ENCODE peak calls at places on chromosomes 5 and 9, in nine cellular contexts. One of them, this sample, is unnamed.

GRCh38 chr5:26813235-26813634 is 225.2 kb downstream of the CDH9 start:
- DNase-seq in heart right ventricle: no peak
- DNase-seq in right cardiac atrium: no peak
- DNase-seq in body of pancreas: no peak
- DNase-seq in trophoblast cell: no peak
- DNase-seq in H9: peak
- DNase-seq in ovary: no peak
- DNase-seq in HL-60: no peak
- DNase-seq in GM23338: no peak
- DNase-seq in this sample: no peak

GRCh38 chr9:114287763-114288232 is 35.1 kb upstream of the ORM1 start:
- DNase-seq in heart right ventricle: no peak
- DNase-seq in right cardiac atrium: peak
- DNase-seq in body of pancreas: no peak
- DNase-seq in trophoblast cell: no peak
- DNase-seq in H9: no peak
- DNase-seq in ovary: no peak
- DNase-seq in HL-60: no peak
- DNase-seq in GM23338: no peak
- DNase-seq in this sample: no peak

GRCh38 chr5:93162201-93162654 is 418.8 kb downstream of the NR2F1-AS1 start:
- DNase-seq in heart right ventricle: no peak
- DNase-seq in right cardiac atrium: no peak
- DNase-seq in body of pancreas: no peak
- DNase-seq in trophoblast cell: no peak
- DNase-seq in H9: no peak
- DNase-seq in ovary: no peak
- DNase-seq in HL-60: no peak
- DNase-seq in GM23338: no peak
- DNase-seq in this sample: no peak

GRCh38 chr5:76084496-76085285 is 1.5 kb downstream of the SV2C start:
- DNase-seq in heart right ventricle: no peak
- DNase-seq in right cardiac atrium: no peak
- DNase-seq in body of pancreas: no peak
- DNase-seq in trophoblast cell: no peak
- DNase-seq in H9: peak
- DNase-seq in ovary: no peak
- DNase-seq in HL-60: no peak
- DNase-seq in GM23338: peak
- DNase-seq in this sample: peak

GRCh38 chr9:36127652-36128244 is 8.8 kb upstream of the GLIPR2 start:
- DNase-seq in heart right ventricle: no peak
- DNase-seq in right cardiac atrium: no peak
- DNase-seq in body of pancreas: peak
- DNase-seq in trophoblast cell: no peak
- DNase-seq in H9: no peak
- DNase-seq in ovary: no peak
- DNase-seq in HL-60: peak
- DNase-seq in GM23338: no peak
- DNase-seq in this sample: no peak

GRCh38 chr5:137621861-137622823 is 113.7 kb downstream of the KLHL3 start:
- DNase-seq in heart right ventricle: peak
- DNase-seq in right cardiac atrium: peak
- DNase-seq in body of pancreas: peak
- DNase-seq in trophoblast cell: peak
- DNase-seq in H9: no peak
- DNase-seq in ovary: no peak
- DNase-seq in HL-60: no peak
- DNase-seq in GM23338: no peak
- DNase-seq in this sample: no peak

GRCh38 chr5:106956901-106957300 is 713.8 kb downstream of the EFNA5 start:
- DNase-seq in heart right ventricle: no peak
- DNase-seq in right cardiac atrium: no peak
- DNase-seq in body of pancreas: no peak
- DNase-seq in trophoblast cell: no peak
- DNase-seq in H9: no peak
- DNase-seq in ovary: no peak
- DNase-seq in HL-60: no peak
- DNase-seq in GM23338: no peak
- DNase-seq in this sample: no peak

GRCh38 chr5:77852514-77853352 is 76.6 kb upstream of the TBCA start:
- DNase-seq in heart right ventricle: peak
- DNase-seq in right cardiac atrium: peak
- DNase-seq in body of pancreas: peak
- DNase-seq in trophoblast cell: no peak
- DNase-seq in H9: peak
- DNase-seq in ovary: peak
- DNase-seq in HL-60: peak
- DNase-seq in GM23338: peak
- DNase-seq in this sample: peak

GRCh38 chr9:110762783-110763182 is 94.2 kb downstream of the MUSK start:
- DNase-seq in heart right ventricle: no peak
- DNase-seq in right cardiac atrium: no peak
- DNase-seq in body of pancreas: no peak
- DNase-seq in trophoblast cell: no peak
- DNase-seq in H9: no peak
- DNase-seq in ovary: no peak
- DNase-seq in HL-60: no peak
- DNase-seq in GM23338: no peak
- DNase-seq in this sample: no peak

GRCh38 chr9:133884907-133885744 is 107.0 kb downstream of the VAV2 start:
- DNase-seq in heart right ventricle: no peak
- DNase-seq in right cardiac atrium: no peak
- DNase-seq in body of pancreas: no peak
- DNase-seq in trophoblast cell: no peak
- DNase-seq in H9: no peak
- DNase-seq in ovary: no peak
- DNase-seq in HL-60: no peak
- DNase-seq in GM23338: no peak
- DNase-seq in this sample: peak

GRCh38 chr5:180553530-180553929 is 37.8 kb downstream of the SCGB3A1 start:
- DNase-seq in heart right ventricle: no peak
- DNase-seq in right cardiac atrium: no peak
- DNase-seq in body of pancreas: no peak
- DNase-seq in trophoblast cell: no peak
- DNase-seq in H9: no peak
- DNase-seq in ovary: no peak
- DNase-seq in HL-60: no peak
- DNase-seq in GM23338: no peak
- DNase-seq in this sample: no peak

GRCh38 chr5:34826347-34826746 is 12.6 kb upstream of the TTC23L start:
- DNase-seq in heart right ventricle: no peak
- DNase-seq in right cardiac atrium: no peak
- DNase-seq in body of pancreas: no peak
- DNase-seq in trophoblast cell: no peak
- DNase-seq in H9: peak
- DNase-seq in ovary: no peak
- DNase-seq in HL-60: no peak
- DNase-seq in GM23338: peak
- DNase-seq in this sample: no peak

GRCh38 chr9:92964981-92965758 is 17.8 kb downstream of the FGD3 start:
- DNase-seq in heart right ventricle: no peak
- DNase-seq in right cardiac atrium: no peak
- DNase-seq in body of pancreas: peak
- DNase-seq in trophoblast cell: no peak
- DNase-seq in H9: no peak
- DNase-seq in ovary: no peak
- DNase-seq in HL-60: peak
- DNase-seq in GM23338: no peak
- DNase-seq in this sample: no peak

GRCh38 chr5:71860048-71860447 is 141.0 kb downstream of the CARTPT start:
- DNase-seq in heart right ventricle: no peak
- DNase-seq in right cardiac atrium: no peak
- DNase-seq in body of pancreas: no peak
- DNase-seq in trophoblast cell: no peak
- DNase-seq in H9: peak
- DNase-seq in ovary: no peak
- DNase-seq in HL-60: no peak
- DNase-seq in GM23338: peak
- DNase-seq in this sample: no peak

GRCh38 chr5:139654875-139655491 is 6.8 kb downstream of the CXXC5 start:
- DNase-seq in heart right ventricle: no peak
- DNase-seq in right cardiac atrium: no peak
- DNase-seq in body of pancreas: no peak
- DNase-seq in trophoblast cell: no peak
- DNase-seq in H9: no peak
- DNase-seq in ovary: no peak
- DNase-seq in HL-60: no peak
- DNase-seq in GM23338: no peak
- DNase-seq in this sample: no peak

GRCh38 chr5:178143901-178144300 is 9.8 kb downstream of the NHP2 start:
- DNase-seq in heart right ventricle: peak
- DNase-seq in right cardiac atrium: peak
- DNase-seq in body of pancreas: no peak
- DNase-seq in trophoblast cell: no peak
- DNase-seq in H9: no peak
- DNase-seq in ovary: peak
- DNase-seq in HL-60: no peak
- DNase-seq in GM23338: no peak
- DNase-seq in this sample: no peak

GRCh38 chr5:54673523-54674225 is 156.1 kb downstream of the SNX18 start:
- DNase-seq in heart right ventricle: peak
- DNase-seq in right cardiac atrium: peak
- DNase-seq in body of pancreas: peak
- DNase-seq in trophoblast cell: no peak
- DNase-seq in H9: no peak
- DNase-seq in ovary: peak
- DNase-seq in HL-60: peak
- DNase-seq in GM23338: no peak
- DNase-seq in this sample: no peak
- H3K27ac ChIP-seq in heart right ventricle: no peak
- H3K27ac ChIP-seq in right cardiac atrium: no peak
- H3K27ac ChIP-seq in body of pancreas: peak
- H3K27ac ChIP-seq in trophoblast cell: no peak
- H3K27ac ChIP-seq in H9: no peak
- H3K27ac ChIP-seq in ovary: no peak
- H3K27ac ChIP-seq in HL-60: peak
- H3K27ac ChIP-seq in GM23338: no peak
- H3K27ac ChIP-seq in this sample: no peak

GRCh38 chr9:111920531-111920930 is 23.9 kb downstream of the UGCG start:
- DNase-seq in heart right ventricle: no peak
- DNase-seq in right cardiac atrium: no peak
- DNase-seq in body of pancreas: no peak
- DNase-seq in trophoblast cell: no peak
- DNase-seq in H9: no peak
- DNase-seq in ovary: no peak
- DNase-seq in HL-60: no peak
- DNase-seq in GM23338: no peak
- DNase-seq in this sample: no peak

GRCh38 chr9:111917201-111917600 is 20.6 kb downstream of the UGCG start:
- DNase-seq in heart right ventricle: no peak
- DNase-seq in right cardiac atrium: no peak
- DNase-seq in body of pancreas: peak
- DNase-seq in trophoblast cell: no peak
- DNase-seq in H9: no peak
- DNase-seq in ovary: no peak
- DNase-seq in HL-60: no peak
- DNase-seq in GM23338: no peak
- DNase-seq in this sample: no peak

GRCh38 chr9:111916234-111916645 is 19.6 kb downstream of the UGCG start:
- DNase-seq in heart right ventricle: no peak
- DNase-seq in right cardiac atrium: no peak
- DNase-seq in body of pancreas: no peak
- DNase-seq in trophoblast cell: no peak
- DNase-seq in H9: no peak
- DNase-seq in ovary: no peak
- DNase-seq in HL-60: no peak
- DNase-seq in GM23338: no peak
- DNase-seq in this sample: no peak

GRCh38 chr9:111919875-111920274 is 23.3 kb downstream of the UGCG start:
- DNase-seq in heart right ventricle: no peak
- DNase-seq in right cardiac atrium: no peak
- DNase-seq in body of pancreas: no peak
- DNase-seq in trophoblast cell: no peak
- DNase-seq in H9: no peak
- DNase-seq in ovary: no peak
- DNase-seq in HL-60: no peak
- DNase-seq in GM23338: no peak
- DNase-seq in this sample: no peak

GRCh38 chr9:111917980-111918379 is 21.4 kb downstream of the UGCG start:
- DNase-seq in heart right ventricle: peak
- DNase-seq in right cardiac atrium: no peak
- DNase-seq in body of pancreas: peak
- DNase-seq in trophoblast cell: no peak
- DNase-seq in H9: no peak
- DNase-seq in ovary: no peak
- DNase-seq in HL-60: no peak
- DNase-seq in GM23338: no peak
- DNase-seq in this sample: no peak
- H3K27ac ChIP-seq in heart right ventricle: peak
- H3K27ac ChIP-seq in right cardiac atrium: no peak
- H3K27ac ChIP-seq in body of pancreas: peak
- H3K27ac ChIP-seq in trophoblast cell: no peak
- H3K27ac ChIP-seq in H9: no peak
- H3K27ac ChIP-seq in ovary: no peak
- H3K27ac ChIP-seq in HL-60: no peak
- H3K27ac ChIP-seq in GM23338: no peak
- H3K27ac ChIP-seq in this sample: no peak

DNA sequence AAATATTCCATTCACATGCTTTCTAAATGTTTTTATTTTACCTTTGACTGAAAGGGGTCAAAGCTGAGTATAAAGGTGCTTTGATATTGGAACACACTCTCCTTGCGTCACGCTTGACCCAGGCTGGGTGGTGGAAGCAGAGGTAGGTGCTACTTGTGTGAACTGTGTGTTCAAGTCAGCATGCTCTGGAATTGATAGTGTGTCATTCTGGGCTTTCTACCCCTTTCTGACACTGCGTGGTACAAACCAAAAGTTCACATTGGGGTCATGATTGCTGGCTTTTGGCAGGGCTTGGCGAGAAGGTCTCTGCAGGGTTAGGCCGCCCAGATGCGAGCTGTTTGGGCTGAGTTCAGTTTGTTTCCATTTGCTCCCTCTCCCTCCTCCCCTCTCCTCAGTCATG is 131.8 kb downstream of the ADAMTSL1 start:
- DNase-seq in heart right ventricle: peak
- DNase-seq in right cardiac atrium: peak
- DNase-seq in body of pancreas: no peak
- DNase-seq in trophoblast cell: no peak
- DNase-seq in H9: no peak
- DNase-seq in ovary: peak
- DNase-seq in HL-60: no peak
- DNase-seq in GM23338: no peak
- DNase-seq in this sample: no peak
- H3K27ac ChIP-seq in heart right ventricle: no peak
- H3K27ac ChIP-seq in right cardiac atrium: peak
- H3K27ac ChIP-seq in body of pancreas: no peak
- H3K27ac ChIP-seq in trophoblast cell: no peak
- H3K27ac ChIP-seq in H9: no peak
- H3K27ac ChIP-seq in ovary: no peak
- H3K27ac ChIP-seq in HL-60: no peak
- H3K27ac ChIP-seq in GM23338: no peak
- H3K27ac ChIP-seq in this sample: no peak

DNA sequence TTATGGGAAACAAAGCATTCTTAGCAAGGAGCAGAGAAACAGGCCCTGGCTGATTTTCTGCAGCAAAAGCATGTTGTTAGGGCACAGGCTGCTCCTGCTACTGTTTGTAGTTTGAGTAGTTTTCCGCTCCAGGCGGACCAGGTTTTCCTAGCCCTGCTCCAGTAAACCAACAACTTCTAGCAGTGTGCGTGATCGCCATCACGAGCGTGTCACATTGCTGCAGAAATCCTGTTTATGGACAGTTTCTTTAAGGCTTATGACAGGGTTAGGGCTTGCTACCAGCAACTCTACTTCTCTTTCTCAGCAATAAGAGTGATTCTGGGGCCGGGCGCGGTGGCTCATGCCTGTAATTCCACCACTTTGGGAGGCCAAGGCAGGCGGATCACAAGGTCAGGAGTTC is 803.9 kb upstream of the CDH10 start:
- DNase-seq in heart right ventricle: no peak
- DNase-seq in right cardiac atrium: no peak
- DNase-seq in body of pancreas: no peak
- DNase-seq in trophoblast cell: peak
- DNase-seq in H9: peak
- DNase-seq in ovary: no peak
- DNase-seq in HL-60: no peak
- DNase-seq in GM23338: peak
- DNase-seq in this sample: no peak
- H3K27ac ChIP-seq in heart right ventricle: no peak
- H3K27ac ChIP-seq in right cardiac atrium: no peak
- H3K27ac ChIP-seq in body of pancreas: no peak
- H3K27ac ChIP-seq in trophoblast cell: peak
- H3K27ac ChIP-seq in H9: peak
- H3K27ac ChIP-seq in ovary: no peak
- H3K27ac ChIP-seq in HL-60: no peak
- H3K27ac ChIP-seq in GM23338: peak
- H3K27ac ChIP-seq in this sample: peak